ENCODE peak calls at places on chromosomes 2 and 18, in eight cellular contexts. L is ovary, D is suprapubic skin, C is GM23338, E is left ventricle myocardium inferior, O is mucosa of descending colon, I is PC-3, Q is hepatocyte. V is an unnamed sample.

GRCh38 chr18:55287146-55287806 is 300.7 kb downstream of the TCF4 start:
- DNase-seq in L (no peak), D (no peak), C (no peak), E (no peak), O (no peak), I (no peak), Q (no peak), V (no peak)

GRCh38 chr2:32652555-32653209 is 24.8 kb downstream of the TTC27 start:
- DNase-seq in L (no peak), D (no peak), C (no peak), E (no peak), O (no peak), I (no peak), Q (no peak), V (no peak)

GRCh38 chr2:50529600-50530218 is 502.2 kb downstream of the NRXN1 start:
- DNase-seq in L (no peak), D (no peak), C (peak; percentile 74), E (no peak), O (no peak), I (peak; percentile 70), Q (peak; percentile 50), V (peak; percentile 62)

GRCh38 chr2:40556298-40556697 is 104.4 kb upstream of the SLC8A1 start:
- DNase-seq in L (no peak), D (no peak), C (no peak), E (no peak), O (no peak), I (no peak), Q (no peak), V (no peak)

GRCh38 chr2:217356142-217356541 is 496.3 kb upstream of the TNP1 start:
- DNase-seq in L (no peak), D (no peak), C (no peak), E (no peak), O (no peak), I (no peak), Q (no peak), V (no peak)

GRCh38 chr2:12051831-12052230 is 305.4 kb downstream of the LPIN1 start:
- DNase-seq in L (no peak), D (no peak), C (no peak), E (no peak), O (no peak), I (peak; percentile 84), Q (no peak), V (no peak)

GRCh38 chr2:58435246-58435645 is 194.1 kb upstream of the FANCL start:
- DNase-seq in L (no peak), D (no peak), C (peak; percentile 15), E (no peak), O (no peak), I (no peak), Q (peak; percentile 17), V (no peak)

GRCh38 chr2:219737270-219737691 is 109.9 kb downstream of the SLC4A3 start:
- DNase-seq in L (peak; percentile 74), D (no peak), C (peak; percentile 24), E (peak; percentile 27), O (no peak), I (peak; percentile 56), Q (peak; percentile 30), V (peak; percentile 25)

GRCh38 chr2:219836647-219837177 is 209.3 kb downstream of the SLC4A3 start:
- DNase-seq in L (no peak), D (no peak), C (no peak), E (no peak), O (no peak), I (peak; percentile 74), Q (no peak), V (peak; percentile 29)

GRCh38 chr2:99974966-99975365 is 167.4 kb downstream of the AFF3 start:
- DNase-seq in L (no peak), D (no peak), C (no peak), E (no peak), O (no peak), I (peak; percentile 79), Q (no peak), V (no peak)

GRCh38 chr2:70094978-70095832 is 7.9 kb downstream of the PCBP1 start:
- DNase-seq in L (peak; percentile 52), D (peak; percentile 77), C (no peak), E (peak; percentile 32), O (no peak), I (peak; percentile 90), Q (no peak), V (peak; percentile 64)

GRCh38 chr18:45167109-45167551 is 448.1 kb upstream of the SLC14A2 start:
- DNase-seq in L (no peak), D (no peak), C (no peak), E (no peak), O (no peak), I (peak; percentile 64), Q (peak; percentile 12), V (no peak)

GRCh38 chr2:134348239-134348638 is 94.4 kb downstream of the MGAT5 start:
- DNase-seq in L (no peak), D (no peak), C (no peak), E (no peak), O (no peak), I (no peak), Q (no peak), V (peak; percentile 9)

GRCh38 chr18:74724186-74724585 is 126.5 kb downstream of the ZNF407 start:
- DNase-seq in L (no peak), D (no peak), C (no peak), E (no peak), O (no peak), I (no peak), Q (no peak), V (peak; percentile 67)

GRCh38 chr2:218993345-218994315 is at the start of gene CRYBA2:
- DNase-seq in L (no peak), D (no peak), C (peak; percentile 59), E (no peak), O (no peak), I (peak; percentile 61), Q (peak; percentile 45), V (no peak)

GRCh38 chr2:142037744-142038143 is 93.1 kb downstream of the LRP1B start:
- DNase-seq in L (no peak), D (no peak), C (peak; percentile 35), E (no peak), O (no peak), I (peak; percentile 6), Q (peak; percentile 8), V (peak; percentile 56)

GRCh38 chr2:109726666-109727270 is 67.3 kb upstream of the RGPD5 start:
- DNase-seq in L (no peak), D (peak; percentile 48), C (no peak), E (no peak), O (no peak), I (no peak), Q (no peak), V (no peak)

GRCh38 chr2:60414731-60415130 is 138.7 kb downstream of the BCL11A start:
- DNase-seq in L (no peak), D (no peak), C (no peak), E (no peak), O (no peak), I (peak; percentile 80), Q (no peak), V (peak; percentile 64)

GRCh38 chr2:147844691-147845607 is at the start of gene ACVR2A:
- DNase-seq in L (peak; percentile 38), D (no peak), C (peak; percentile 56), E (no peak), O (peak; percentile 59), I (peak; percentile 28), Q (peak; percentile 58), V (peak; percentile 44)
- H3K4me3 ChIP-seq in L (peak within 1 kb of the TSS; percentile 55), D (peak within 1 kb of the TSS; percentile 89), C (peak within 1 kb of the TSS; percentile 78), E (peak within 1 kb of the TSS; percentile 81), O (peak within 1 kb of the TSS; percentile 61), I (peak within 1 kb of the TSS; percentile 94), Q (peak within 1 kb of the TSS; percentile 94), V (peak within 1 kb of the TSS; percentile 93)

DNA sequence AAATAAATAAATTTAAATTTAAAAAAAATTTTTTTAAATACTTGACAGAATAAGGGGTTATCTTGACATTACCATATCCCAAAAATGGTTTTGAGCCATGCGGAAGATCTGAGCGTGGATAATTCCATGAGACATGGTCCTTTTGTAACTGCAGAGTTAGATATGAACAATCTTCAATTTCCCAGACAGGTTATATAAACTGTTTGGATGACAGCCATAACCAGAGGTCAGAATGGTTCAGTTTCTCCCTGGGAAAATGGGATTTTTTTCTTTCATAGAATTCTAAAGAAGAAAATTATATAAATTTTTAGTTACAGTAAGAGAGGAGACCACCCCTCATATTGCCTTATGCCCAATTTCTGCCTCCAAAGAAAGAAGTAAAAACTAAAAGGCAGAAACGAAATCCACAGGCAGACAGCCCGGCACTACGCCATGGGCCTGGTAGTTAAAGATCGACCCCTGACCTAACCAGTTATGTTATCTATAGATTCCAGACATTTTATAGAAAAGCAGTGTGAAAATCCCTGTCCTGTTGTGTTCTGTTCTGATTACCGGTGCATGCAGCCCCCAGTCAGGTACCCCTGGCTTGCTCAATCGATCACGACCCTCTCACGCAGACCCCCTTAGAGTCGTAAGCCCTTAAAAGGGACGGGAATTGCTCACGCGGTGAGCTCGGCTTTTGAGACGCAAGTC is 3.0 kb downstream of the GALM start:
- DNase-seq in L (no peak), D (no peak), C (no peak), E (no peak), O (no peak), I (no peak), Q (no peak), V (no peak)
- H3K4me1 ChIP-seq in L (peaks cover 8% of the 10 kb centered on the region), D (peaks cover 25% of the 10 kb centered on the region), C (peaks cover 21% of the 10 kb centered on the region), E (peaks cover 28% of the 10 kb centered on the region), O (peaks cover 3% of the 10 kb centered on the region), I (peaks cover 14% of the 10 kb centered on the region), Q (peaks cover 17% of the 10 kb centered on the region), V (peaks cover 14% of the 10 kb centered on the region)

GRCh38 chr2:68157402-68158133 is at the start of gene PNO1:
- DNase-seq in L (peak; percentile 96), D (peak; percentile 97), C (peak; percentile 98), E (peak; percentile 95), O (peak; percentile 96), I (peak; percentile 94), Q (peak; percentile 96), V (peak; percentile 97)
- TF ChIP-seq CTCF in L (no peak), D (no peak), C (no peak), E (peak; percentile 13), O (no peak), I (no peak), Q (no peak), V (no peak)

DNA sequence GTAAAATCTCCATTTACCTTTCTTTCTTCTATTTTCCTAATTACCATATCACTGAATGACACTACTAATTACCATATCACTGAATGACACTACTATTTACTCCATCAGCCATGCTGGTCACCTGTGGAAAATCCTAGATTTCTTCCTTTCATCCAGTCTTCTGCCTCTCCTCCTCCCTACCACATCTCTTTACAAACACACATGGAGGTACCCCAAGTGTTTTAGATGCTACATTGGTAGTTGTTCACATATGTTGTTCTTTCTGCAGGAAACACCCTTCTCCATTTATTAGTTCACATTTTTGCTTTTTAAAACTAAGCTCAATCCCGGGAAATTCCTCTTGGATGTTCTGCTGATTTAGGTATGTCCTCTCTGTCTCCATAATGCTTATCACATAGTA is 134.0 kb downstream of the IKZF2 start:
- DNase-seq in L (no peak), D (no peak), C (no peak), E (no peak), O (no peak), I (no peak), Q (no peak), V (no peak)
- H3K4me3 ChIP-seq in L (no peak overlapping the region), D (no peak overlapping the region), C (no peak overlapping the region), E (no peak overlapping the region), O (no peak overlapping the region), I (no peak overlapping the region), Q (no peak overlapping the region), V (no peak overlapping the region)